ENCODE peak calls at places on chromosomes 4 and X, in six cellular contexts. W is sigmoid colon, S is fibroblast of lung, A is mammary epithelial cell, L is mesendoderm, H is right lobe of liver. F is an unnamed sample. For H3K36me3, the result is how much of the 10 kb centered on the place peaks cover.

GRCh38 chrX:134631404-134632346 is 26.6 kb downstream of the PLAC1 start:
- DNase-seq in W (peak), S (peak), A (no peak), L (no peak), H (no peak), F (peak)

GRCh38 chrX:112614640-112615039 is 65.1 kb downstream of the LHFPL1 start:
- DNase-seq in W (no peak), S (peak), A (no peak), L (peak), H (no peak), F (no peak)

GRCh38 chr4:8079031-8079885 is 79.4 kb downstream of the ABLIM2 start:
- DNase-seq in W (no peak), S (no peak), A (no peak), L (peak), H (no peak), F (no peak)

GRCh38 chr4:37446016-37446415 is 201.5 kb downstream of the NWD2 start:
- DNase-seq in W (no peak), S (no peak), A (no peak), L (no peak), H (no peak), F (no peak)

GRCh38 chr4:8079916-8080753 is 78.5 kb downstream of the ABLIM2 start:
- DNase-seq in W (no peak), S (no peak), A (no peak), L (peak), H (no peak), F (no peak)

GRCh38 chr4:111269439-111269838 is 646.6 kb upstream of the PITX2 start:
- DNase-seq in W (no peak), S (no peak), A (no peak), L (peak), H (no peak), F (no peak)

GRCh38 chrX:154734101-154734781 is 16.6 kb downstream of the GAB3 start:
- DNase-seq in W (no peak), S (peak), A (peak), L (no peak), H (no peak), F (peak)

GRCh38 chr4:2103843-2104547 is 44.9 kb downstream of the NAT8L start:
- DNase-seq in W (no peak), S (no peak), A (no peak), L (no peak), H (no peak), F (no peak)

GRCh38 chr4:9996319-9997110 is 24.8 kb downstream of the SLC2A9 start:
- DNase-seq in W (peak), S (peak), A (no peak), L (no peak), H (no peak), F (no peak)

GRCh38 chr4:61375316-61375715 is 175.2 kb downstream of the ADGRL3 start:
- DNase-seq in W (no peak), S (no peak), A (peak), L (no peak), H (no peak), F (no peak)

GRCh38 chr4:174749091-174749490 is 80.0 kb downstream of the GLRA3 start:
- DNase-seq in W (no peak), S (no peak), A (no peak), L (no peak), H (no peak), F (no peak)

GRCh38 chr4:161522031-161522430 is 641.8 kb downstream of the FSTL5 start:
- DNase-seq in W (no peak), S (peak), A (no peak), L (no peak), H (no peak), F (no peak)

GRCh38 chrX:18855919-18856644 is 127.8 kb downstream of the PHKA2 start:
- DNase-seq in W (no peak), S (peak), A (peak), L (no peak), H (no peak), F (no peak)

GRCh38 chr4:128855656-128856055 is 46.2 kb downstream of the JADE1 start:
- DNase-seq in W (no peak), S (no peak), A (no peak), L (no peak), H (no peak), F (no peak)

DNA sequence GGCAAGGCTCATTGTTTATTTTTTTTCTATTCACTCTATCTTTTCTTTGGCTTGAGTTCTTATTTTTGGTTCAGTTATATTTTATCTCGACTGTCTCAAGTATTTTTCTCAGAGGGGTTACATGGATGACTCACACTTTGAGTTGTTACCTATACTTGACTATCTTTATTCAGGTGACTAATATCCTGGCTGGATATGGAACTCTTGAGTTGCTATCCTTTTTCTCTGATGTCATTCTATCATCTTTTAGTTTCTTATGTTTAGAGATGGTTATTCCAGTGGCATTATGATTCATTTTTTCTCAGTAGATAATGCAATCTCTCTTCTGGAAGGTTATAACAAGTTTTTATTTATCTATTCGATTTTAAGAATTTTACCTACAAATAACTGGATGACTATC is 117.9 kb downstream of the COX18 start:
- DNase-seq in W (no peak), S (no peak), A (peak), L (no peak), H (no peak), F (no peak)
- H3K4me3 ChIP-seq in W (no peak), S (no peak), A (no peak), L (no peak), H (no peak), F (no peak)

GRCh38 chrX:149648932-149649331 is 17.3 kb upstream of the TMEM185A start:
- DNase-seq in W (no peak), S (no peak), A (no peak), L (no peak), H (no peak), F (no peak)
- H3K36me3 ChIP-seq in W (under half), S (under half), A (under half), L (under half), H (under half), F (under half)

GRCh38 chr4:6892909-6893202 is 16.8 kb upstream of the TBC1D14 start:
- DNase-seq in W (peak), S (no peak), A (no peak), L (no peak), H (no peak), F (no peak)

GRCh38 chr4:6889736-6890324 is 19.8 kb upstream of the TBC1D14 start:
- DNase-seq in W (peak), S (no peak), A (no peak), L (no peak), H (no peak), F (no peak)

GRCh38 chr4:6892190-6892908 is 17.3 kb upstream of the TBC1D14 start:
- DNase-seq in W (peak), S (peak), A (no peak), L (peak), H (peak), F (no peak)

GRCh38 chr4:6890358-6890757 is 19.3 kb upstream of the TBC1D14 start:
- DNase-seq in W (peak), S (no peak), A (no peak), L (no peak), H (no peak), F (no peak)

GRCh38 chr4:6891436-6892170 is 18.0 kb upstream of the TBC1D14 start:
- DNase-seq in W (no peak), S (no peak), A (no peak), L (no peak), H (peak), F (no peak)
- H3K4me3 ChIP-seq in W (no peak), S (no peak), A (no peak), L (no peak), H (no peak), F (no peak)

GRCh38 chr4:82825425-82825824 is 26.8 kb upstream of the SCD5 start:
- DNase-seq in W (no peak), S (no peak), A (no peak), L (no peak), H (no peak), F (no peak)
- H3K36me3 ChIP-seq in W (half or more), S (under half), A (half or more), L (under half), H (half or more), F (under half)

GRCh38 chr4:85828295-85828910 is 353.5 kb downstream of the ARHGAP24 start:
- DNase-seq in W (no peak), S (no peak), A (peak), L (no peak), H (no peak), F (no peak)
- H3K4me3 ChIP-seq in W (no peak), S (peak), A (no peak), L (no peak), H (peak), F (no peak)

DNA sequence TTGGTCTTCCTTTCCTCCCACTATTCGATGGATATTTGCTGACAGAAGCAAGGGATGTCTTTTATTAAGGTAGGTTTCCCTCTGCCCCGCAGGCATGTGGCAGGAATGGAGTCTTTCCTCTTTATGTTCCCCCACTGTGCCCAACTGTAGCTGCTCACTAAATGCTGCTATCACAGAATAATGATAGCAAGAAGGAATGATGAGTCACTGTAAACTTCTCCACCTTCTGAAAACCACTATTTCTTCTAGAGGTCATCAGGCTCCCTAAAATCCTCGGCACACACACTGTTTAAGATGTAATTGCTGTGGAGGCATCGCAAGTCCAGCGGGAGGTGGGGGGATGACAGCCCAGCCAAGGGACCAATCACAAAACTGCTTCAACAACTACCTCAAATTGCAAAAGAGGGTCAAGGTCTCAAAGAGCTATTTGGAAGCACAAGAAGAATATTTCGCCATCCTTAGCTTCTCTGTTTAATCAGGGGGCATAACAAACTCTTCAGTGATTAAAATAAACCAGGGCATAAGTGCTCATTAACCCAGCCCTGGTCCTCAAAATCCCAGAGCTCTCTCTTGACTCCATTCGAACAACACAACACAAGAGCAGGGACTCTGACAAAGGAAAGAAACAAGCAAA is 13.9 kb downstream of the QDPR start:
- DNase-seq in W (no peak), S (peak), A (no peak), L (no peak), H (peak), F (peak)
- H3K36me3 ChIP-seq in W (under half), S (under half), A (under half), L (under half), H (under half), F (under half)

DNA sequence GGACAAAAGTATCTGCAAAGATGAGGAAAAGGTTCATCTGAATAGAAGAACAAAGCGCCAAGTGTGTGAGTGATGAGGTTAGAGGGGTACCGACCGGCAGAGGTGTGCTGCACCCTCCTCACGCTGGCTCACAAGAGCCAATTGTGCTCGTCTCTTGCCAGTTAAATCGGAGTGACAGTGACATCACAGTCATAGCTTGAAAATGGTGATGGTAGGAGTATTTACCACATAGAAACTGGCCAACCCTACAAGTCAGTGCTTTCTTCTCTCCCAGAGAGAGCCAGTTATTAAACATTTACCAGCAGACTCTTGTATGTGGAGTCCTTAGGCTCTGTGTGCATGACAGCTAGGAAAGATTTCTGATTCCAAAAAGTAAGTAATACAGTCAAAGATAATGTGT is 32.4 kb downstream of the CLDN22 start:
- DNase-seq in W (no peak), S (no peak), A (no peak), L (no peak), H (no peak), F (no peak)
- H3K4me3 ChIP-seq in W (no peak), S (no peak), A (no peak), L (no peak), H (no peak), F (no peak)

GRCh38 chrX:71579136-71579989 is 1.1 kb downstream of the GCNA start:
- DNase-seq in W (no peak), S (no peak), A (no peak), L (peak), H (no peak), F (no peak)

GRCh38 chrX:71578253-71579135 is at the start of gene GCNA:
- DNase-seq in W (no peak), S (no peak), A (no peak), L (no peak), H (no peak), F (no peak)

GRCh38 chrX:71577682-71578081 is 555 bp upstream of the GCNA start:
- DNase-seq in W (no peak), S (peak), A (no peak), L (no peak), H (no peak), F (no peak)

DNA sequence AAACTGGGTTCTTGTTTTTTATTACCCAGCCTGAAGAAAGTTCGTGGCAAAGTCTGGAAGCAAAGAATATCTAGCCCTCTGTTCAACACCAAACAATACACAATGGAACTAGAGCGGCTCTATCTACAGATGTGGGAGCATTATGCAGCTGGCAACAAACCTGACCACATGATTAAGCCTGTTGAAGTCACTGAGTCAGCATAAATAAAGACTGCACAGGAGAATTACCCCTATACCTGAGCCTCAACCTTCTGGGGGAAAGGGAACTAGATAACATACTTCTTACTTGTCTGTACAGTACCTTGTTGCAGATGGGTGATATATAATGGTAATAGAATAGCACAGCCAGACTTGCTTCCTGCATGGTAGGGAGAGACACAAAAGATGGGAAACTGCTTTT is 4.6 kb upstream of the GCNA start:
- DNase-seq in W (no peak), S (no peak), A (no peak), L (no peak), H (no peak), F (no peak)
- H3K36me3 ChIP-seq in W (under half), S (under half), A (under half), L (under half), H (under half), F (under half)

GRCh38 chr4:184450045-184450444 is 24.3 kb downstream of the IRF2 start:
- DNase-seq in W (no peak), S (peak), A (peak), L (no peak), H (no peak), F (no peak)

GRCh38 chr4:184444953-184445309 is 29.4 kb downstream of the IRF2 start:
- DNase-seq in W (no peak), S (no peak), A (no peak), L (no peak), H (no peak), F (no peak)

GRCh38 chr4:184446132-184446531 is 28.2 kb downstream of the IRF2 start:
- DNase-seq in W (no peak), S (no peak), A (no peak), L (no peak), H (no peak), F (no peak)

GRCh38 chr4:184448828-184449227 is 25.5 kb downstream of the IRF2 start:
- DNase-seq in W (peak), S (peak), A (peak), L (no peak), H (peak), F (peak)

GRCh38 chr4:184447664-184448063 is 26.7 kb downstream of the IRF2 start:
- DNase-seq in W (no peak), S (no peak), A (no peak), L (peak), H (no peak), F (no peak)
- H3K4me3 ChIP-seq in W (no peak), S (no peak), A (no peak), L (no peak), H (no peak), F (no peak)